ENCODE peak calls at places on chromosomes 3 and 15, in six cellular contexts. R is colonic mucosa, G is GM23248, O is left ventricle myocardium inferior, I is upper lobe of right lung, A is A549. P is an unnamed sample. For H3K4me1, the result is how much of the 10 kb centered on the place peaks cover.

GRCh38 chr3:14371573-14372474 is 30.6 kb upstream of the SLC6A6 start:
- DNase-seq in A (peak), O (peak), R (peak), I (peak), G (peak), P (peak)

GRCh38 chr3:124780767-124781485 is 50.7 kb downstream of the UMPS start:
- DNase-seq in I (peak), G (peak), R (peak), O (peak), A (no peak), P (no peak)

GRCh38 chr15:101016581-101016980 is 97.4 kb downstream of the LRRK1 start:
- DNase-seq in A (no peak), R (peak), I (no peak), O (no peak), G (no peak), P (no peak)

GRCh38 chr3:124698030-124698770 is 32.1 kb upstream of the UMPS start:
- DNase-seq in O (no peak), R (no peak), G (no peak), A (no peak), I (no peak), P (no peak)

GRCh38 chr3:95752199-95752598 is 1062.2 kb upstream of the EPHA6 start:
- DNase-seq in O (no peak), A (no peak), G (no peak), I (no peak), R (no peak), P (no peak)

GRCh38 chr3:8817486-8817885 is 48.1 kb upstream of the OXTR start:
- DNase-seq in R (no peak), A (no peak), O (no peak), I (no peak), G (peak), P (no peak)

GRCh38 chr15:25545017-25545416 is 106.2 kb upstream of the UBE3A start:
- DNase-seq in G (peak), I (no peak), O (no peak), A (no peak), R (no peak), P (no peak)

GRCh38 chr3:194367992-194368841 is 1.3 kb downstream of the LRRC15 start:
- DNase-seq in G (peak), A (no peak), O (no peak), R (no peak), I (no peak), P (no peak)

GRCh38 chr3:105868450-105868744 is 415 bp downstream of the CBLB start:
- DNase-seq in O (peak), A (peak), G (peak), R (peak), I (peak), P (peak)

GRCh38 chr15:90711842-90712241 is 5.3 kb upstream of the BLM start:
- DNase-seq in I (no peak), R (no peak), A (no peak), G (no peak), O (no peak), P (no peak)

GRCh38 chr3:71713041-71713440 is 12.2 kb downstream of the EIF4E3 start:
- DNase-seq in R (no peak), I (no peak), O (no peak), A (no peak), G (no peak), P (no peak)

GRCh38 chr3:120730576-120731542 is 11.5 kb downstream of the RABL3 start:
- DNase-seq in R (no peak), I (no peak), G (no peak), A (no peak), O (no peak), P (no peak)

GRCh38 chr3:5299146-5299545 is 111.6 kb downstream of the EDEM1 start:
- DNase-seq in G (no peak), O (no peak), R (no peak), A (no peak), I (no peak), P (no peak)

GRCh38 chr3:23481660-23482278 is 278.6 kb downstream of the UBE2E2 start:
- DNase-seq in O (no peak), R (no peak), G (no peak), I (no peak), A (no peak), P (no peak)

GRCh38 chr3:161423911-161424522 is 52.7 kb upstream of the SPTSSB start:
- DNase-seq in O (no peak), I (no peak), A (peak), G (peak), R (no peak), P (no peak)

GRCh38 chr15:33675246-33675645 is 293.1 kb upstream of the CHRM5 start:
- DNase-seq in O (no peak), I (no peak), R (no peak), A (peak), G (peak), P (no peak)

GRCh38 chr3:161548301-161548700 is 51.7 kb downstream of the OTOL1 start:
- DNase-seq in R (no peak), A (no peak), O (no peak), I (no peak), G (no peak), P (no peak)

GRCh38 chr3:122074621-122075265 is 19.6 kb downstream of the CD86 start:
- DNase-seq in R (no peak), I (peak), G (peak), O (peak), A (no peak), P (no peak)

GRCh38 chr15:101568821-101569555 is 79.5 kb upstream of the PCSK6 start:
- DNase-seq in O (no peak), I (no peak), A (no peak), R (peak), G (no peak), P (no peak)

GRCh38 chr3:142844339-142844977 is 44.4 kb downstream of the PCOLCE2 start:
- DNase-seq in A (peak), I (no peak), G (peak), O (no peak), R (no peak), P (no peak)

GRCh38 chr15:33789141-33789540 is 179.2 kb upstream of the CHRM5 start:
- DNase-seq in R (no peak), I (no peak), A (no peak), G (peak), O (no peak), P (no peak)

GRCh38 chr3:176906046-176906905 is 291.0 kb downstream of the TBL1XR1 start:
- DNase-seq in I (no peak), G (peak), R (no peak), O (no peak), A (peak), P (peak)

GRCh38 chr3:52299815-52300611 is 12.4 kb downstream of the GLYCTK start:
- DNase-seq in G (peak), I (peak), O (peak), A (peak), R (no peak), P (peak)

GRCh38 chr15:68312701-68313204 is 35.2 kb downstream of the FEM1B start:
- DNase-seq in A (no peak), G (peak), R (no peak), O (no peak), I (peak), P (no peak)

GRCh38 chr3:54008744-54009143 is 113.6 kb upstream of the CACNA2D3 start:
- DNase-seq in O (no peak), A (no peak), R (no peak), I (no peak), G (no peak), P (no peak)

GRCh38 chr15:61186905-61187865 is 41.9 kb downstream of the RORA start:
- DNase-seq in R (no peak), A (no peak), O (peak), G (peak), I (peak), P (peak)

GRCh38 chr15:90261811-90262210 is 3.7 kb upstream of the NGRN start:
- DNase-seq in I (no peak), A (no peak), G (peak), R (peak), O (no peak), P (no peak)

GRCh38 chr3:22012471-22012870 is 261.5 kb upstream of the ZNF385D start:
- DNase-seq in A (no peak), I (no peak), G (peak), O (no peak), R (no peak), P (no peak)

GRCh38 chr15:60208708-60209107 is 189.1 kb downstream of the ANXA2 start:
- DNase-seq in I (no peak), G (peak), A (no peak), O (no peak), R (no peak), P (no peak)

GRCh38 chr3:179432021-179432420 is 19.2 kb downstream of the GNB4 start:
- DNase-seq in R (no peak), A (no peak), I (no peak), O (no peak), G (no peak), P (no peak)

GRCh38 chr3:112297714-112298113 is 3.7 kb upstream of the SLC9C1 start:
- DNase-seq in R (no peak), O (no peak), A (no peak), I (no peak), G (no peak), P (no peak)

GRCh38 chr3:112289011-112289410 is 5.0 kb downstream of the SLC9C1 start:
- DNase-seq in R (no peak), O (no peak), G (no peak), I (no peak), A (no peak), P (no peak)

GRCh38 chr3:112298781-112299180 is 4.8 kb upstream of the SLC9C1 start:
- DNase-seq in A (no peak), R (no peak), O (no peak), G (no peak), I (no peak), P (no peak)

GRCh38 chr3:112293368-112294321 is at the start of gene SLC9C1:
- DNase-seq in A (peak), G (peak), I (peak), O (no peak), R (peak), P (peak)
- H3K4me3 ChIP-seq in A (peak), G (peak), I (peak), O (peak), R (peak), P (peak)

GRCh38 chr3:55271549-55271948 is 215.6 kb downstream of the WNT5A start:
- DNase-seq in I (no peak), O (no peak), G (no peak), R (no peak), A (no peak), P (no peak)
- H3K27ac ChIP-seq in I (no peak), O (no peak), G (no peak), R (no peak), A (no peak), P (no peak)

GRCh38 chr3:196528639-196529233 is 13.6 kb upstream of the SMCO1 start:
- DNase-seq in I (peak), O (peak), G (peak), R (peak), A (peak), P (peak)

GRCh38 chr3:196519738-196520122 is 4.6 kb upstream of the SMCO1 start:
- DNase-seq in I (no peak), R (no peak), A (no peak), G (no peak), O (no peak), P (no peak)

GRCh38 chr3:196525141-196525540 is 10.0 kb upstream of the SMCO1 start:
- DNase-seq in O (no peak), I (no peak), G (peak), R (no peak), A (no peak), P (no peak)

GRCh38 chr3:196523841-196524240 is 8.7 kb upstream of the SMCO1 start:
- DNase-seq in R (no peak), I (no peak), G (no peak), O (no peak), A (no peak), P (no peak)

DNA sequence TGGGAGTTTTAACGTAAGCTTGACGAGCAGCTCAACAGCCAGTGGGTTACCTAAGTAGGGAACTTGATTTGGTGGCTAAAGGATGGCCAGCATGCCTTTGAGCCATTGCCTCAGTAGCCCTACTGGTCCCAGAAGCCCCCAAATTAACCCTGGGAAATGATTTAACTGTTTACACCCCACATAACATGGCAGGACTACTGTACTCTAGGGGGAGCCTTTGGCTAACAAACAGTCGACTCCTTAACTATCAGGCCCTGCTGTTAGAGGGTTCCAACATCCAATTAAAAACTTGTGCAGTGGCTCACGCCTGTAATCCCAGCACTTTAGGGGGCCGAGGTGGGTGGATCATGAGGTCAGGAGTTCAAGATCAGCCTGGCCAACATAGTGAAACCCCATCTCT is 9.4 kb upstream of the SMCO1 start:
- DNase-seq in A (no peak), I (no peak), R (no peak), G (no peak), O (no peak), P (no peak)
- H3K4me1 ChIP-seq in A (under half), I (under half), R (under half), G (under half), O (under half), P (under half)

DNA sequence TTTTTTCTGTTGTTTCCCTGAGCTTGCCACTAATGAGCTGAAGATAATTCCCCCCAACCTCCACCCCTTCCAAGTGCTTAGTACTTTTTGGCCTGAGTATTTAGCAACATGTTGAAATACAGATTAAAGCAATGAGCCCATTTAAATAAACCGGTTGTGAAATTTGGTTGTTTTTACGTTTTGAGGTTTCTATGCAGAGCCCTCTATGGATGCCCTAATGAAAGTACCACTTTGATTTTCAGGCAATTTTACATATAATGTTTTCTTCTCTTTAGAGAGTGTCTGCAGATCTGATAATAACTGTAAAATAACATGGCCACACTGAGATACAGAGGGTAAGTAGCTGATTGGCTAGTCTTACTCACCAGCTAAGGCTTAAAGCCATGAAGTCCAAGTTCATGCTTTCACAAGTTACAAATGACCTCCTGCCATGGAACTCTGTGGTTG is 139.4 kb upstream of the SLC7A14 start:
- DNase-seq in G (peak), A (no peak), O (no peak), R (no peak), I (no peak), P (no peak)
- H3K4me3 ChIP-seq in G (no peak), A (no peak), O (no peak), R (no peak), I (no peak), P (no peak)

DNA sequence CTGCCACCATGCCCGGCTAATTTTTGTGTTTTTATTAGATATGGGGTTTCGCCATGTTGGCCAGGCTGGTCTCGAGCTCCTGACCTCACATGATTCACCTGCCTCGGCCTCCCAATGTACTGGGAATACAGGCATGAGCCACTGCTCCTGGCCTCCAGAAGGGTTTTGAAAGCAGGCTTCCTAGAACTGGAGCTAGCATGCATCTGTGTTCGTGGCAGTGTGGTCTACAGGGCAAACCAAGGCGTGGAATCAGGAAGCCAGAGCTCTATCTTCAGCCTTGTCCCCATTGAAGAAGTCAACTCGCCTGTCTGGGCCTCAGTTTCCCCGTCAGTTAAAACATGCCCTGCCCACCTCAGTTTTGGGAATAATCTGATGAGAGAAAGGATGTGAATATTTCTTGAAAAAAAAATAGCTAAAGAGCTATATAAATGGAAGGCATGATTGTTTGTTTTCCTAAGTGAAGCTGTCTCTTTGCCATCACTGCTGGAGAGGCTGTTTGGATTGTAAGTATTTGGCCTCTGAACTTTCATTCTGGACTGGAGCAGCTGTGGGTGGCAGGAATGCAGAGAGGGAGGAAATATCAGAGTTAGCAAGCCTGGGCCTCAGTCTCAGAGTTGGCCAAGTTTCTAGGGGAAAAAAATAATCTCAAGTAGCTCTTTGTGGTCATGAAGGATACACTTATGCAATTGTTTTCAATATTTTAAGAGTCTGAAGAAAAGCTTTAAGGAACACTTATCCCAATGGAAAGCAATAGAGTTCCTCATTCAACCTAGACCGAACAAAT is 36.5 kb upstream of the UACA start:
- DNase-seq in G (peak), A (no peak), R (no peak), I (no peak), O (no peak), P (no peak)
- H3K27ac ChIP-seq in G (peak), A (peak), R (no peak), I (peak), O (peak), P (peak)

GRCh38 chr15:66733976-66734375 is 31.9 kb downstream of the SMAD6 start:
- DNase-seq in O (no peak), A (no peak), I (peak), R (no peak), G (peak), P (no peak)
- H3K4me1 ChIP-seq in O (half or more), A (under half), I (half or more), R (under half), G (half or more), P (under half)

DNA sequence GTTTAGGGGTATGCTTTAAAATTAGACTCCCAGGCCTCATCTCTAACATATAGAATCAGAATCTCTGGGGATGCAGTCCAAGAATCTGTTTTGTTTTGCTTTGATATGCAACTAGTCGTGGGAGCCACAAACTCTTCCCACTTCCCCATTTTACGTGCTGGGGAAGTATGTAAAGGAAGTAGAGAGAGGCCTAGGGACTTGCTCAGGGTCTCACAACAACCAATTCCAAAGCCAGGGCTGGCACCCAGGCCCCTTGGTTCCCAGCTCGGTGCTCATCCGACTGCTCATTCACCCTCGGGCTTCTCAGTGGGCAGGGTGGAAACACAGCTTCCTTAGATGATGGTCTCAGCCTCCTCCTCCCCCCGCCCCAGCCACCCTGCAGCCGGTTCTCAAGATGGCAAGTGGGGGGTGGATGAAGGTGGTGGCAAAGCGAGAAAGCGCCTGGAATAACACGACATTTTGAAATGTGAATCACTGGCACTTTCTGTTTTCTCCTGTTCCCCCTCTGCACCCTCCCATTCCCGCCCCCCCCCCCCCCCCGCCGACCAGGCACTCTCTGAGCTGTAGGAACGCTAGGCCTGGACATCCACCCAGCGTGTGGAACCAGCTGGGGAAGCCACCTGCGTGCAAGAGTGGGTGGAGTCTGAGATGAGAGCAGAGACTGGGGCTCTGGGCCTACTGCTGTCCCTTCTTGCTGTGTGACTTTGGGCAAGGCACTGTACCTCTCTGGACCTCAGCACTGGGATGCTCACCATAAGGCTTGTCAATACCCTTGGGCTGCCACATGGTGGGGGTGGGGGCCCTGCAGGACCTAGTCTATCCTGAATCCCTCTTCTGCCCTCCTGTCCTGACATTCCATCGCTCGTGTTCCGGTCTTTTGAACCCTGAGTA is 214.5 kb downstream of the RPLP1 start:
- DNase-seq in O (no peak), R (no peak), G (no peak), I (no peak), A (no peak), P (no peak)
- H3K4me3 ChIP-seq in O (no peak), R (no peak), G (no peak), I (no peak), A (no peak), P (no peak)

DNA sequence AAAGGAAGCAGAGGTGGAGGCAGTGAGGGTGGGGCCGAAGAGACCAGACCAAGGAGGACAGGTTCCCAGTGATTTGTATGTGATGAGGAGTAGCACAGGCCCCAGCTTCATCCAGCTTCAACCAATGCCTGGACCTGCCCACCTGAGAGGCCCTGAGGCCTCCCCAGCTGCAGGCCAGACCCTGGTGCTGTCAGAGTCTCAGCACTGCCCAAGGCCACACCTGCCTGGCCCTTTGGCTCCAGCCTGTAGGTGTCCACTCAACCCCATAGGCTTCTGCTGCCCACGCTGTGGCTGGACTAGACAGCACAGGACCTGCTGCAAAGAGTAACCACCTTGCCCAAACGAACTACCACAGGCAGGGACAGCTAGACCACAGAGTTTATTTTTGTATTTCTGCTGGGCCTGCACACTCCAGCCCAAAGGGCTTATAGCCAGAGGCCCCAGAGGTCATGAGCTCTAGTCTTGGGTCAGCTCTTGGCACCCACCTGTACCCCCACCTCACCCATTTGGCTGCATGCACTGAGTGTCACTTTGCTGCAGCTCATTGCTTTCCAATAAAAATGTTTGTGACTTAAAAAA is 81.9 kb upstream of the CDV3 start:
- DNase-seq in G (no peak), R (no peak), I (no peak), A (no peak), O (no peak), P (no peak)
- H3K27ac ChIP-seq in G (no peak), R (no peak), I (no peak), A (no peak), O (no peak), P (no peak)